ENCODE peak calls at places on chromosomes 5 and 9, in four cellular contexts. J, W, O and A are unnamed samples.

GRCh38 chr5:61653802-61654580 is 321.9 kb downstream of the ZSWIM6 start:
- DNase-seq in W (no peak), J (no peak), O (no peak), A (no peak)

GRCh38 chr9:16870606-16871357 is at the start of gene BNC2:
- DNase-seq in W (no peak), J (no peak), O (no peak), A (peak; percentile 81)

GRCh38 chr9:98654247-98654646 is 54.5 kb downstream of the GABBR2 start:
- DNase-seq in W (no peak), O (no peak), J (no peak), A (no peak)

GRCh38 chr5:13427859-13428557 is 516.5 kb downstream of the DNAH5 start:
- DNase-seq in O (no peak), W (no peak), J (no peak), A (no peak)

GRCh38 chr9:103674271-103674670 is 419.8 kb upstream of the SMC2 start:
- DNase-seq in W (no peak), O (no peak), J (no peak), A (no peak)

GRCh38 chr9:3028535-3028934 is 184.6 kb upstream of the PUM3 start:
- DNase-seq in J (no peak), W (no peak), O (no peak), A (no peak)

GRCh38 chr9:5510991-5511390 is 660 bp downstream of the PDCD1LG2 start:
- DNase-seq in J (no peak), O (no peak), W (no peak), A (no peak)

GRCh38 chr9:4327504-4328191 is 27.8 kb upstream of the GLIS3 start:
- DNase-seq in J (no peak), O (no peak), W (no peak), A (peak; percentile 52)

GRCh38 chr9:94160594-94161501 is 76.6 kb downstream of the PTPDC1 start:
- DNase-seq in J (no peak), O (peak; percentile 89), W (no peak), A (no peak)

GRCh38 chr9:97956365-97956764 is 18.4 kb upstream of the HEMGN start:
- DNase-seq in J (no peak), O (no peak), W (no peak), A (no peak)

GRCh38 chr5:141845371-141845821 is 32.8 kb downstream of the PCDH1 start:
- DNase-seq in O (no peak), W (peak; percentile 68), J (no peak), A (peak; percentile 63)

GRCh38 chr9:18658764-18659705 is 185.1 kb downstream of the ADAMTSL1 start:
- DNase-seq in W (no peak), J (no peak), O (no peak), A (no peak)

GRCh38 chr9:134294228-134295071 is 31.8 kb upstream of the RXRA start:
- DNase-seq in J (no peak), O (no peak), W (peak; percentile 35), A (peak; percentile 30)

GRCh38 chr5:65081071-65081470 is 312.3 kb downstream of the CWC27 start:
- DNase-seq in O (no peak), W (no peak), J (no peak), A (no peak)

GRCh38 chr9:35733109-35733541 is 659 bp downstream of the CREB3 start:
- DNase-seq in W (peak; percentile 54), J (no peak), O (peak; percentile 60), A (peak; percentile 63)

GRCh38 chr9:36276254-36276653 is 18.0 kb upstream of the GNE start:
- DNase-seq in J (no peak), O (no peak), W (no peak), A (no peak)

GRCh38 chr5:143166661-143167420 is 236.6 kb downstream of the NR3C1 start:
- DNase-seq in W (no peak), J (peak; percentile 63), O (peak; percentile 81), A (no peak)

GRCh38 chr5:132767150-132767549 is 9.9 kb downstream of the SEPTIN8 start:
- DNase-seq in J (no peak), O (no peak), W (no peak), A (no peak)

DNA sequence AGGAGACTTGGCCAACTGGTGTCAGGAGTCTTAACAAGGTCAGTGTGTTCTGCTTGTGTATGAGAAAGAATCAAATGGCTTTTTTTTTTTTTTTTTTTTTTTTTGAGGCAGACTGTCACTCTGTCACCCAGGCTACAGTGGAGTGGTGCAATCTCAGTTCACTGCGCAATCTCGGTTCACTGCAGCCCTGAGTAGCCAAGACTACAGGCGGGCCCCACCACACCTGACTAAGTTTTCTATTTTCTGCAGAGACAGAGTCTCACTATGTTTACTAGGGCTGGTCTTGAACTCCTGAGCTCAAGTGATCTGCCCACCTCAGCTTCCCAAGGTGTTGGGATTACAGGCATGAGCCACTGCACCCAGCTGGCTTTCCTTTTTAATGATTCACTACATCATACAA is 3.0 kb upstream of the IL7R start:
- DNase-seq in O (no peak), J (no peak), W (no peak), A (no peak)
- TF ChIP-seq ATF2 in O (no peak), J (no peak), W (no peak), A (no peak)

DNA sequence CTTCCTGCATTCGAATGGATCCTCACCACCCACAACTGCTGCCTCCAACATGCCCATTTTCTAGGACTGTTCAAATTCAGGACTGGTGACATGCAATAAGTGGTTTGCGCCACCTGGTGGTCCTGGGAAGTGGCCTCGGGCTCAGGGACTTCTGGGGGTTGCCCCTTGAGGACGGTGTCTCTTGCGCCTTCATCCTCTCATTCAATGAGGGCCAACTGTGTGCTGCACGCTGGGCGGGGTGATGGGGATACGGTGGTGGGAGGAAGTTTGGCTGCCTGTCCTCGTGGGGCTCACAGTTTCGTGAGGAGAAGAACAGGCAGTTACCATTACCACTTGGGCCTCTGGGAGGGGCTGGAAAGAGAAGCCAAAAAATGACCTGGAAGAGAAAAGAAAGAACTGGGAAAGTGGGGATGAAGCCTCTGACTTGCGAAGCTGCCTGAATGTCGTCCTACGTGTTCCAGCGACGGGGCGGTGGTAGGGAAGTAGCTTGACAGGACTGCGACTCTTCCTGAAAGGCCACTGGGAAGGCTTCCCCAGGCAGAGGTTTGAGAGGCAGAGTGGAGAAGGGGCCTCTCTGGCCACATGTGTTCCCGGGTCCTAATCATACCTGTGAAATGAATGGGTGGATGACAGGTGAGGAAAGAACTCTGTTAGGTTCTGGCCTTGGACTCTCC is 49.0 kb downstream of the PSD2 start:
- DNase-seq in W (peak; percentile 78), O (peak; percentile 66), J (peak; percentile 23), A (peak; percentile 94)
- TF ChIP-seq CBFB in W (no peak), O (no peak), J (no peak), A (no peak)

DNA sequence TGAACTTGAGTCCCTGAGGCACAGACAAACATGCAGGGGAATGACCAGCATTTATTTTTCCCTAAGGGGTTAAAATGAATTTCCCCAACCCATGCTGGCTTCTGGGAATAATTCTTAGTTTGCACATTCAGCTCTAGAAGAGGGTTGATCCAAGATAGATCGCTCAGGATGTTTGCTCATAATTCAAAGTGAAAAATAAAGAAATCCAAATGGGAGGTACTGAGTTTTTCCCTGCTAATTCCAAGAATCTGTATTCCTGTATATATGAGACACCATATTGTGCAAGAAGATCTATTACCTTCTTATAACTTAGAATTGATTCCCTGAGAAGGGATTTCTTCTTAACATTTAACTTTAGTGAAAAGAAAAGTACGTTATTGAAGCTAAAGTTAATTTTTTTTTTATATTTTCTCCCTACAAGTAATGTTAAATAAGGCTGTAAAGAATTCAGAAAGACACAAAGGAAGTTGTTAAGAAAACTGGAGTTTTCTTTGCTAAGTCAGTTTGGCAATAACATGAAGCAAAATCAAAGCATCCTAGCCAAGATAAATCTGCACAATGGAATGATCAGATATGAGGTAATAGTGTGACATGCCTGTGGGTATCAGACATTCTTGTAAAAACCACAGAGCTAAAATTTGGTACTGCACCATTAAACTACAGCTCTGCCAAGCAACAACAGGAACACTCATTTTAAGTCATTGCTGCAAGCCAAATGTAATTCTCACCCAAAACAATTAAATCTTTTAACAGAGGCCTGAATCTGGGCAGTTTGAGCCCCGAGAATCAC is 96.4 kb downstream of the VCAN start:
- DNase-seq in O (peak; percentile 6), J (no peak), W (no peak), A (no peak)
- TF ChIP-seq ATF2 in O (no peak), J (no peak), W (no peak), A (no peak)

DNA sequence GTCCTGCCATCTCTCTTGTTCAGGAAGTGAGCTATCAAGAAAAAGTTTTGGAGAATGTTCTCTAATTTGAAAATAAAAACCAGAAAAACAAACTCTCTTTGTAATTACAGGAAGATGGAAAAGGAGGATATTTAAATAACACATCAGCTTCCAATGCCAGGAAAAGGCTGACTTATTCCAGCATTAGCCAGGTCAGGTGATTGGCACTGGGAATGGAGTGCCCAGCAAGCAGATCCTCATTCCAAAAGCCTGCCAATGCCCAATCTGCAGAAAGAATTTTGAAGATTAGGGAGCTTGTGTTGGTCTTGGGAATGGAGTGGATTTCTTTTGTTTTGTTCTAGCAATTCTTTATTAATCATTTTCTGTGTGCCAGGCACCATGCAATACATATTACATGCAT is 196.6 kb downstream of the SNCAIP start:
- DNase-seq in O (no peak), W (no peak), J (no peak), A (no peak)
- TF ChIP-seq CBFB in O (no peak), W (no peak), J (no peak), A (no peak)

GRCh38 chr5:7586499-7586898 is 190.6 kb downstream of the ADCY2 start:
- DNase-seq in J (no peak), O (no peak), W (no peak), A (no peak)

GRCh38 chr5:7592910-7593309 is 197.0 kb downstream of the ADCY2 start:
- DNase-seq in O (no peak), W (peak; percentile 33), J (no peak), A (peak; percentile 48)

GRCh38 chr5:7584749-7585148 is 188.8 kb downstream of the ADCY2 start:
- DNase-seq in J (no peak), W (no peak), O (no peak), A (no peak)

GRCh38 chr5:7585807-7586206 is 189.9 kb downstream of the ADCY2 start:
- DNase-seq in O (no peak), W (no peak), J (no peak), A (no peak)

DNA sequence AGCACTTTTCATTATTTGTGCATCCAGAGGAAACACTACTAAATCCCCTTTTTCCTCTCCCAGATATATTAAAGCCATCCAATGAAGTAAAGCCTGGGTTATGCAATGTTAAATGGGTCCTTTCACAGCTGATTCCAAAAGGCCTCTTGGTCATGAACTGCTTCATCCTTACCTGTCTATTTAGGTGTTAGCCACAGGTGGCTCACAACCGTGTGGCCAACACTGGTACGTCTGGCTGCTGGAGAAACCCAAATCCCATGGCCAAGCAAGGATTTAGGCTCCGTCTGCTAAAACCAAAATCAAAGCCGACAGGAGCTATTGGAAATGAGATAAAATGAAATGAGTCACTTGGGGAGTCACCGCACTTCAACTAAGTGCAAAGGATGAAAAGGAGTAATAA is 193.9 kb downstream of the ADCY2 start:
- DNase-seq in J (no peak), W (no peak), O (no peak), A (no peak)
- TF ChIP-seq ATF2 in J (no peak), W (no peak), O (no peak), A (no peak)